ENCODE peak calls at places on chromosome 20, in four cellular contexts. Q is OCI-LY7, B is HCT116, N is K562. P is an unnamed sample.

GRCh38 chr20:13649548-13649947 is 10.8 kb upstream of the TASP1 start:
- DNase-seq in Q (no peak), B (no peak), N (no peak), P (no peak)

GRCh38 chr20:57040924-57041323 is 225.5 kb downstream of the BMP7 start:
- DNase-seq in Q (no peak), B (no peak), N (no peak), P (peak; percentile 67)

GRCh38 chr20:48657426-48658197 is 170.2 kb downstream of the PREX1 start:
- DNase-seq in Q (peak; percentile 80), B (peak; percentile 52), N (peak; percentile 86), P (peak; percentile 58)

GRCh38 chr20:32582659-32583580 is 2.2 kb downstream of the NOL4L start:
- DNase-seq in Q (peak; percentile 44), B (no peak), N (peak; percentile 83), P (no peak)

GRCh38 chr20:25356294-25356933 is 34.2 kb downstream of the ABHD12 start:
- DNase-seq in Q (no peak), B (no peak), N (no peak), P (no peak)

GRCh38 chr20:33401922-33402369 is 627 bp upstream of the CDK5RAP1 start:
- DNase-seq in Q (peak; percentile 45), B (no peak), N (peak; percentile 67), P (no peak)

GRCh38 chr20:47981242-47981641 is 196.0 kb upstream of the SULF2 start:
- DNase-seq in Q (no peak), B (no peak), N (no peak), P (no peak)

GRCh38 chr20:5621305-5621704 is 128.9 kb upstream of the SHLD1 start:
- DNase-seq in Q (no peak), B (no peak), N (no peak), P (no peak)

GRCh38 chr20:58511364-58511763 is 3.8 kb downstream of the APCDD1L start:
- DNase-seq in Q (no peak), B (no peak), N (no peak), P (peak; percentile 53)

GRCh38 chr20:46035253-46035652 is 6.2 kb downstream of the SLC12A5 start:
- DNase-seq in Q (no peak), B (no peak), N (no peak), P (no peak)

GRCh38 chr20:51593584-51593983 is 51.1 kb upstream of the NFATC2 start:
- DNase-seq in Q (no peak), B (no peak), N (no peak), P (no peak)

GRCh38 chr20:51592564-51592963 is 50.0 kb upstream of the NFATC2 start:
- DNase-seq in Q (no peak), B (no peak), N (no peak), P (no peak)

GRCh38 chr20:51595744-51596143 is 53.2 kb upstream of the NFATC2 start:
- DNase-seq in Q (no peak), B (no peak), N (no peak), P (no peak)

GRCh38 chr20:51594999-51595532 is 52.5 kb upstream of the NFATC2 start:
- DNase-seq in Q (peak; percentile 96), B (peak; percentile 73), N (peak; percentile 94), P (peak; percentile 79)

GRCh38 chr20:51594206-51594998 is 51.9 kb upstream of the NFATC2 start:
- DNase-seq in Q (no peak), B (no peak), N (no peak), P (no peak)
- TF ChIP-seq CTCF in Q (no peak), B (no peak), N (no peak), P (no peak)

GRCh38 chr20:2350606-2351005 is 30.1 kb upstream of the TGM6 start:
- DNase-seq in Q (no peak), B (no peak), N (no peak), P (no peak)

GRCh38 chr20:2353231-2353630 is 27.5 kb upstream of the TGM6 start:
- DNase-seq in Q (peak; percentile 4), B (no peak), N (peak; percentile 35), P (no peak)

GRCh38 chr20:2348336-2348735 is 32.4 kb upstream of the TGM6 start:
- DNase-seq in Q (no peak), B (no peak), N (no peak), P (no peak)

DNA sequence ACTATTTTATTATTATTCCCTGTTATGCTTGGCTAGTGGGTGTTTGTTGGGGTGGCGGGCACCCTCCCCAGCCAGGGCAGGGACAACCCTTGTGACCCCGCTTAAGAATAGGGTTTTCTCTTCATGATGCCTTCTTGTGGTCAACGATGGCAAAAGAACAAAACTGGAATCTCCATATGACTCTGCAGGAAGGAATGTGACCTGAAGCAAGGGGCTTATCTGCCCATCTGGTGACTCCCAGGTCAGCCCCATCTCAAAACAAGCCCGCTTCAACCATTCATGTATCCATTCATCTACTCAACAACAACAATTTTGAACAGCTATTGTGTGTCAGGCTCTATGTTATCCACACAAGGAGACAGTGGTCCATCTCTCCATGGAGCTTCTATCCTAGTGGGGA is 30.9 kb upstream of the TGM6 start:
- DNase-seq in Q (no peak), B (no peak), N (no peak), P (peak; percentile 45)
- TF ChIP-seq CTCF in Q (no peak), B (no peak), N (no peak), P (peak; percentile 32)

DNA sequence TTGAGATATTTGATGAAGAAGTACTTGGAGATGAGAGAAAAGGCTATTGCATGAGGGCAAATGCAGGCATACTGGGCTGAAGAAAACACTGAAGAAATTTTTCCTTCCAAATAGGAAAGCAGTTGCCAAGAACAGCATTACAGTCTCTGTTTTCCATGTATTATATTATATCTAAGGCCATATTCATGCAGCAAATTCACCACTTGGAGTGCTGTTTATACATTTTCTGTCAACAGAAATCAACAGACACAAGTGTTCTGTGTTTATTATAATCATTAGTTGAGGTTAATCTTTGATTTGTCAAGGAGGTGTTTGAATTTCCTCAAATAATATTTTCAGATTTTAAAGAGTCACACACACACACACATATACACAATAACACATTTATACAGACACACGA is 268.8 kb upstream of the PLCB4 start:
- DNase-seq in Q (no peak), B (no peak), N (no peak), P (no peak)
- TF ChIP-seq CTCF in Q (peak; percentile 45), B (peak; percentile 40), N (no peak), P (peak; percentile 50)

GRCh38 chr20:4195499-4195898 is 180.1 kb upstream of the RNF24 start:
- DNase-seq in Q (no peak), B (no peak), N (peak; percentile 52), P (no peak)
- TF ChIP-seq CTCF in Q (no peak), B (no peak), N (peak; percentile 74), P (peak; percentile 73)

GRCh38 chr20:61731363-61732181 is 334.1 kb downstream of the TAF4 start:
- DNase-seq in Q (no peak), B (no peak), N (no peak), P (peak; percentile 59)

GRCh38 chr20:61733891-61734732 is 331.6 kb downstream of the TAF4 start:
- DNase-seq in Q (no peak), B (no peak), N (no peak), P (no peak)

GRCh38 chr20:61733216-61733615 is 332.5 kb downstream of the TAF4 start:
- DNase-seq in Q (no peak), B (no peak), N (no peak), P (no peak)

GRCh38 chr20:61730631-61731362 is 334.9 kb downstream of the TAF4 start:
- DNase-seq in Q (no peak), B (no peak), N (no peak), P (no peak)

GRCh38 chr20:61732511-61733210 is 333.0 kb downstream of the TAF4 start:
- DNase-seq in Q (no peak), B (no peak), N (no peak), P (no peak)
- TF ChIP-seq CTCF in Q (no peak), B (no peak), N (no peak), P (no peak)

GRCh38 chr20:44450938-44451450 is 24.7 kb upstream of the TTPAL start:
- DNase-seq in Q (no peak), B (no peak), N (no peak), P (no peak)

GRCh38 chr20:44449864-44450263 is 25.8 kb upstream of the TTPAL start:
- DNase-seq in Q (no peak), B (no peak), N (no peak), P (no peak)

GRCh38 chr20:44450279-44450937 is 25.3 kb upstream of the TTPAL start:
- DNase-seq in Q (no peak), B (no peak), N (no peak), P (no peak)

GRCh38 chr20:44447827-44448419 is 27.8 kb upstream of the TTPAL start:
- DNase-seq in Q (no peak), B (no peak), N (no peak), P (no peak)

GRCh38 chr20:44448753-44449546 is 26.7 kb upstream of the TTPAL start:
- DNase-seq in Q (peak; percentile 24), B (peak; percentile 16), N (peak; percentile 75), P (no peak)
- TF ChIP-seq CTCF in Q (peak; percentile 71), B (peak; percentile 77), N (peak; percentile 75), P (peak; percentile 68)

P was measured in HFFc6.